ENCODE peak calls at places on chromosome 6, in ten cellular contexts. N is AG10803; U is astrocyte; H is cardiac muscle cell; I is CD4-positive, CD25-positive, alpha-beta regulatory T cell; Z is heart right ventricle; Q is endodermal cell; W is neural progenitor cell; X is left ventricle myocardium inferior; J is fibroblast of mammary gland. R is an unnamed sample.

GRCh38 chr6:68572525-68572924 is 62.6 kb upstream of the ADGRB3 start:
- DNase-seq in W (peak), U (no peak), Q (peak), I (peak), H (peak), Z (no peak), X (no peak), N (no peak), J (peak), R (no peak)

GRCh38 chr6:81476881-81477280 is 275.6 kb downstream of the TENT5A start:
- DNase-seq in J (peak), X (no peak), U (peak), W (no peak), H (no peak), I (no peak), Q (no peak), Z (no peak), N (peak), R (no peak)

GRCh38 chr6:70474751-70475150 is 61.4 kb downstream of the FAM135A start:
- DNase-seq in Q (peak), Z (no peak), H (no peak), W (peak), U (peak), J (no peak), X (no peak), N (no peak), I (no peak), R (no peak)

GRCh38 chr6:122717350-122717749 is 62.2 kb upstream of the FABP7 start:
- DNase-seq in J (peak), N (peak), W (peak), I (no peak), Z (no peak), U (peak), Q (no peak), H (peak), X (no peak), R (no peak)

GRCh38 chr6:68226460-68226859 is 408.6 kb upstream of the ADGRB3 start:
- DNase-seq in I (no peak), U (no peak), Q (no peak), W (peak), Z (no peak), H (peak), X (no peak), N (no peak), J (no peak), R (no peak)

GRCh38 chr6:124026645-124027044 is 223.0 kb downstream of the NKAIN2 start:
- DNase-seq in I (no peak), J (no peak), Z (no peak), U (no peak), X (no peak), H (peak), W (no peak), Q (no peak), N (no peak), R (no peak)

GRCh38 chr6:6820688-6821238 is 232.2 kb downstream of the LY86 start:
- DNase-seq in U (no peak), Q (peak), I (no peak), Z (no peak), H (no peak), X (no peak), W (peak), N (no peak), J (no peak), R (peak)

GRCh38 chr6:85124472-85125428 is 325.1 kb upstream of the NT5E start:
- DNase-seq in X (no peak), Z (no peak), Q (no peak), W (no peak), I (no peak), N (peak), U (no peak), J (peak), H (no peak), R (no peak)

GRCh38 chr6:101395345-101395744 is 1.8 kb downstream of the GRIK2 start:
- DNase-seq in N (peak), Z (no peak), X (no peak), U (no peak), W (no peak), J (no peak), I (no peak), Q (no peak), H (no peak), R (no peak)

GRCh38 chr6:27825025-27825823 is 87.0 kb downstream of the OR2B2 start:
- DNase-seq in N (no peak), I (peak), Z (no peak), W (no peak), H (no peak), X (no peak), U (no peak), Q (no peak), J (peak), R (no peak)

GRCh38 chr6:25089442-25089841 is 153.7 kb upstream of the RIPOR2 start:
- DNase-seq in J (peak), X (no peak), N (no peak), H (no peak), I (no peak), W (no peak), Z (no peak), Q (no peak), U (peak), R (no peak)

GRCh38 chr6:75206338-75207210 is 721 bp upstream of the COL12A1 start:
- DNase-seq in J (peak), W (peak), I (peak), U (peak), Q (peak), X (no peak), H (no peak), Z (peak), N (peak), R (peak)

GRCh38 chr6:128697392-128697689 is 176.9 kb upstream of the PTPRK start:
- DNase-seq in H (no peak), W (no peak), Z (no peak), U (no peak), N (no peak), J (no peak), X (no peak), I (no peak), Q (no peak), R (no peak)

GRCh38 chr6:36979343-36979742 is 6.7 kb downstream of the MTCH1 start:
- DNase-seq in J (peak), I (peak), X (no peak), H (peak), Z (no peak), N (peak), Q (no peak), U (peak), W (no peak), R (no peak)

GRCh38 chr6:37524919-37525318 is 25.2 kb upstream of the CCDC167 start:
- DNase-seq in I (no peak), H (no peak), Z (no peak), J (no peak), N (no peak), W (no peak), X (no peak), U (no peak), Q (no peak), R (no peak)

GRCh38 chr6:99412065-99412464 is 13.0 kb downstream of the PNISR start:
- DNase-seq in Z (no peak), X (no peak), I (no peak), H (no peak), U (no peak), N (no peak), W (no peak), Q (no peak), J (no peak), R (no peak)
- H3K4me3 ChIP-seq in Z (no peak), X (no peak), I (no peak), H (no peak), U (no peak), N (no peak), W (no peak), Q (no peak), J (no peak), R (no peak)

DNA sequence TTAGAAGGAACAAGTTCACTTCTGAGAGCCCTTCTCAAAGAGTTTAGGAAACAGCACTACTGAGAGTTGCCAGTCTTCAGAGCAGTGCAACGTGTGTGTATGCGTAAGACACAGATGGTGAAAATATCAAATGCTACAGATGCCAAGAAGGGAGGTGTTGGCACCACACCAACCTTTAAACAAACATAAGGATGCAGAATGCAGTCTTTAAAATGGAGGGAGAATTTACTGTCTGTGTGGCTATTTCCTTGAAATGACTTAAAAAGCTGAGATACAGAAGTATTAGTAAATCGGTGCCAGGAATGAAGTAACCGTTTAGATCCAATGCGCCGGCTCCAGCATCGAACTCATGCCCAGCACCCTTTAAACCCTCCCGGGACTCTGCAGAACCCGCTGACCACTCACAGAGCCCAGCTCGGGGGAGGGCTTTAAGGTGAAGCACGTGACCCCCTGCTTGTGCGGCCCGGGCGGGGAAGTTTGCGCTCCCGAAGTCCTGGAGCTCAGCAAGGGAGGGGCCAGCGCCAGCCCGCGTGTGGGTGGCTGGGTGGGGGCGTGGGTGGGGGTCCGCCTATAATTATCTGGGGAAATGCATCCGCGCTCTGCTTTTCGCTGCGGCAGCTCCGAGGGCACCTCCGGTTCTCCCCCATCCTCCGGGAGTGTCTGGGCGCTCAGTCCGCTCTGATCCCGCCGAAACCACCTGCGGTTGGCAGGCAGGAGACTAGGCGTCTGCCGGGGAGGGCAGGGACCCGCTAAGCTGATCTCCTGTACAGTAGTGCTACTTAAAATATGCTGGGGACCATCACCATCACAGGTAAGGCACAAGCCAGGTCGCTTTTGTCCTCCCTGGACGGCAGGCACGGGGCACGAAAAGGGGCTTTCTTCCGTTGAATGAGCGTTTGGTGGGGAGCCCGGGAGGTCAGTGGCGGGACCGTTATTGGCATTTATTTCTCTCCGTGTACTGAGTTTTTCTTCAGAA is 66.0 kb downstream of the ZBTB2 start:
- DNase-seq in Q (peak), Z (peak), N (peak), U (peak), X (peak), W (peak), H (peak), I (peak), J (peak), R (peak)
- H3K4me3 ChIP-seq in Q (peak), Z (peak), N (peak), U (peak), X (peak), W (peak), H (peak), I (peak), J (peak), R (peak)

DNA sequence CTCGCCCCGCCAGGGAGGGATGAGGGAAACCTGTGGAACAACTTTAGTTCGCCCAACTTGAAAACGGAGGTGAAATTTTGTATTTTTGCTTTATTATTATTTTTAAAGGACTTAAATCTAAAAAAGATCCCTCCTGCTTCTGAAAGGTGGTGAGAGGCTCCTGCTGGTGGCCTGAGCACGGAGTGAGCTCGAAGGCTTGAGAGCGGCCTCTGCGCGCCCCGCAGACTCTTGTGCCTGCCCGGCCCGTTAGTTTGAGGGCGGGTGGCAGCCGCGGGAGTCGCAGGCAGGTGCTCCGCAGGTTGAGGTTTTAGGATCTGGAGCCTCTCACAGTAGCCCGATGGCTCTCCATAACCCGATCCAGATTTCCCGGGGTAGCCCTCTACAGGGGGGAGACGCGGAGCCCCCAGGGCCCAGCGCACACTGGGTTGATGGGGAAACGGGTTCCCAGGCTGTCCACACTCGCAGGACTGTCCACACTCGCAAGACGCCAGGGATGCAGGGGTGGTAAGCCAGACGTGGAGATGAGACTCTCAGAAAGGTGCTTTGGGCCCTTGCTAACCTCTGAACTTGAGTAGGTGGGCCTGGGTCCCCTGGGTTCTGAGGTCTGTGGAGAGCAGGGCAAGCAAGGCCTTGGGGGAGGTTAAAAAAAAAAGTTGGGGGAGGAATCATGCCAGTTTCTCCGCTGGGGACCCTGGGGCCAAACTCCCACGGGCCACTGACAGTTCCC is 46.3 kb upstream of the SUPT3H start:
- DNase-seq in Q (peak), J (no peak), U (no peak), I (no peak), Z (peak), X (peak), H (peak), W (peak), N (no peak), R (no peak)
- H3K4me3 ChIP-seq in Q (peak), J (peak), U (peak), I (peak), Z (peak), X (peak), H (peak), W (peak), N (peak), R (peak)

GRCh38 chr6:12627053-12627452 is 89.5 kb upstream of the PHACTR1 start:
- DNase-seq in I (no peak), Z (no peak), J (no peak), W (no peak), U (no peak), Q (no peak), N (no peak), X (no peak), H (no peak), R (no peak)
- H3K4me3 ChIP-seq in I (no peak), Z (no peak), J (no peak), W (no peak), U (no peak), Q (peak), N (no peak), X (no peak), H (no peak), R (no peak)

DNA sequence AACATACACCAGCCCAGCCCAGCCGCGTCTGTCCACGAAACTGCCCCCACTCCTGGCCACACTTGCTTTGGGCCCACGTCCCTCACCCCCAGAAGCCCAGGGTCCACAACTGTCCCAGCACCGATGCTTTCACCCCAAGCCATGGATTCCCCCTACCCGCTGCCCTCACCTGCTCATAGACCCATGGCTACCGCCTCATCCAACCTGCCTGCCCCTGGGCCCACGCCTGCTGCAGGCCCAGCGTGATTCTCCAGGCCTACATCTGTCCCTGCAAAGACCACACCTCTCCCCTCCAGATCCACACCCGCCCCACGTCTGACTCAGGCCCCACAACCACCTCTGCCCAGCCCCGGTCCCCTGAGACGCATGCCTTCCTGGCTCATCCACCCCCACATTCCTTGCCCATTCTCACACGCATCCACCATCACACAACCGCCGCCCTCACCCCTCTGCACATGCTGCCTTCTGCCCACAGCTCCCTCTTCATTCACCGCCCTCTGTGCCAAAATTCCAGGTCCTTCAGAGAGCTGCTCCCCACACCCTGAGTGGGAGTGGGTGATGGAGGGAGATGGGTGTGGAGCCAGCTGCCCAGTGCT is 86.7 kb downstream of the GRM4 start:
- DNase-seq in W (no peak), H (no peak), Z (no peak), I (no peak), U (no peak), N (peak), X (no peak), Q (no peak), J (peak), R (no peak)
- H3K4me3 ChIP-seq in W (no peak), H (no peak), Z (no peak), I (no peak), U (no peak), N (no peak), X (no peak), Q (no peak), J (no peak), R (no peak)